ENCODE peak calls at places on chromosome 14, in four cellular contexts. V is A549, B is osteocyte, K is SW 1271. P is an unnamed sample.

GRCh38 chr14:91388551-91388975 is 29.1 kb downstream of the CCDC88C start:
- DNase-seq in V (no peak), B (no peak), K (no peak), P (no peak)

GRCh38 chr14:72479471-72479931 is 414.4 kb downstream of the DPF3 start:
- DNase-seq in V (no peak), B (no peak), K (no peak), P (no peak)

GRCh38 chr14:92973798-92974372 is 50.9 kb downstream of the CHGA start:
- DNase-seq in V (no peak), B (no peak), K (no peak), P (no peak)

GRCh38 chr14:24366375-24366663 is 1.7 kb upstream of the NFATC4 start:
- DNase-seq in V (no peak), B (no peak), K (no peak), P (no peak)

GRCh38 chr14:92981726-92982125 is 58.8 kb downstream of the CHGA start:
- DNase-seq in V (no peak), B (no peak), K (no peak), P (no peak)

GRCh38 chr14:54207075-54207474 is 189.7 kb upstream of the CDKN3 start:
- DNase-seq in V (no peak), B (no peak), K (no peak), P (no peak)

GRCh38 chr14:26132061-26132460 is 465.8 kb downstream of the NOVA1 start:
- DNase-seq in V (no peak), B (no peak), K (no peak), P (no peak)

GRCh38 chr14:51527073-51527472 is 124.6 kb upstream of the FRMD6 start:
- DNase-seq in V (no peak), B (no peak), K (no peak), P (no peak)

GRCh38 chr14:70804556-70805162 is 4.7 kb downstream of the MAP3K9 start:
- DNase-seq in V (no peak), B (no peak), K (no peak), P (no peak)

GRCh38 chr14:67285876-67286452 is 44.7 kb downstream of the PALS1 start:
- DNase-seq in V (peak), B (no peak), K (peak), P (peak)

GRCh38 chr14:100362311-100362927 is 39.3 kb downstream of the SLC25A47 start:
- DNase-seq in V (no peak), B (no peak), K (no peak), P (no peak)

GRCh38 chr14:98949031-98949430 is 323.0 kb downstream of the BCL11B start:
- DNase-seq in V (no peak), B (no peak), K (no peak), P (no peak)

GRCh38 chr14:33259764-33260163 is 321.1 kb downstream of the NPAS3 start:
- DNase-seq in V (no peak), B (no peak), K (no peak), P (no peak)

GRCh38 chr14:44565968-44566367 is 58.9 kb upstream of the FSCB start:
- DNase-seq in V (no peak), B (no peak), K (no peak), P (no peak)

GRCh38 chr14:58738876-58739275 is 101.1 kb downstream of the DACT1 start:
- DNase-seq in V (no peak), B (no peak), K (no peak), P (no peak)

GRCh38 chr14:32509632-32510187 is 180.6 kb downstream of the AKAP6 start:
- DNase-seq in V (peak), B (peak), K (no peak), P (no peak)

GRCh38 chr14:74085047-74085637 is 386 bp downstream of the LIN52 start:
- DNase-seq in V (peak), B (no peak), K (no peak), P (peak)

GRCh38 chr14:104585966-104586702 is 6.6 kb downstream of the C14orf180 start:
- DNase-seq in V (no peak), B (no peak), K (no peak), P (no peak)

GRCh38 chr14:30330452-30330851 is 228.5 kb upstream of the G2E3 start:
- DNase-seq in V (no peak), B (no peak), K (peak), P (peak)

GRCh38 chr14:70692210-70692609 is 50.5 kb downstream of the TTC9 start:
- DNase-seq in V (no peak), B (no peak), K (no peak), P (no peak)

GRCh38 chr14:77529213-77529612 is 30.6 kb upstream of the ISM2 start:
- DNase-seq in V (no peak), B (no peak), K (no peak), P (no peak)

GRCh38 chr14:92397140-92397815 is 74.3 kb downstream of the SLC24A4 start:
- DNase-seq in V (peak), B (no peak), K (peak), P (no peak)

GRCh38 chr14:91177797-91178147 is 63.9 kb downstream of the DGLUCY start:
- DNase-seq in V (no peak), B (no peak), K (no peak), P (no peak)

GRCh38 chr14:44081146-44081545 is 425.9 kb downstream of the FSCB start:
- DNase-seq in V (no peak), B (no peak), K (no peak), P (no peak)

GRCh38 chr14:61320806-61321384 is 484 bp upstream of the PRKCH start:
- DNase-seq in V (no peak), B (no peak), K (no peak), P (no peak)

GRCh38 chr14:82855912-82856381 is 1322.3 kb upstream of the SEL1L start:
- DNase-seq in V (no peak), B (no peak), K (no peak), P (peak)

GRCh38 chr14:58690801-58691516 is 53.2 kb downstream of the DACT1 start:
- DNase-seq in V (no peak), B (no peak), K (no peak), P (no peak)

P was measured in OCI-LY7.